ENCODE peak calls at places on chromosome 16, in seven cellular contexts. Y is Peyer's patch, P is kidney, R is GM23338, T is uterus, H is sigmoid colon, O is A549. L is an unnamed sample. For H3K4me1, the result is how much of the 10 kb centered on the place peaks cover.

GRCh38 chr16:82881517-82881916 is 254.7 kb downstream of the CDH13 start:
- DNase-seq in H (no peak), T (no peak), P (no peak), Y (no peak), R (peak), O (no peak), L (no peak)

GRCh38 chr16:51389881-51390280 is 238.8 kb upstream of the SALL1 start:
- DNase-seq in H (no peak), Y (no peak), O (no peak), P (no peak), T (no peak), R (peak), L (no peak)

GRCh38 chr16:7505495-7505894 is 172.8 kb downstream of the RBFOX1 start:
- DNase-seq in O (no peak), R (no peak), P (no peak), H (no peak), T (no peak), Y (no peak), L (no peak)

GRCh38 chr16:23952128-23953041 is 116.6 kb downstream of the PRKCB start:
- DNase-seq in P (no peak), T (no peak), H (no peak), Y (no peak), R (no peak), O (no peak), L (no peak)

GRCh38 chr16:78704421-78704820 is 605.0 kb downstream of the WWOX start:
- DNase-seq in Y (no peak), H (no peak), R (no peak), P (no peak), T (no peak), O (no peak), L (no peak)

GRCh38 chr16:11534262-11534661 is 52.5 kb downstream of the LITAF start:
- DNase-seq in H (no peak), T (no peak), Y (no peak), O (no peak), R (no peak), P (no peak), L (no peak)

GRCh38 chr16:711548-712320 is 3.2 kb upstream of the METRN start:
- DNase-seq in Y (peak), R (peak), O (no peak), P (peak), H (peak), T (peak), L (no peak)

GRCh38 chr16:66509576-66509975 is 40.3 kb downstream of the TK2 start:
- DNase-seq in P (peak), Y (peak), T (no peak), H (peak), O (no peak), R (no peak), L (no peak)

GRCh38 chr16:84911490-84912216 is 91.9 kb downstream of the CRISPLD2 start:
- DNase-seq in O (no peak), H (no peak), Y (no peak), T (no peak), R (no peak), P (no peak), L (no peak)

GRCh38 chr16:24906199-24906808 is 60.5 kb downstream of the SLC5A11 start:
- DNase-seq in P (no peak), T (no peak), Y (no peak), O (no peak), H (no peak), R (peak), L (no peak)

GRCh38 chr16:89200124-89200849 is at the start of gene SLC22A31:
- DNase-seq in P (peak), T (no peak), Y (peak), H (no peak), R (peak), O (no peak), L (no peak)

GRCh38 chr16:11112723-11113348 is 143.2 kb downstream of the SOCS1 start:
- DNase-seq in Y (no peak), O (no peak), P (no peak), R (no peak), H (no peak), T (no peak), L (peak)

GRCh38 chr16:28623172-28623711 is 13.4 kb upstream of the SULT1A1 start:
- DNase-seq in P (peak), O (no peak), H (no peak), Y (peak), T (no peak), R (peak), L (no peak)

DNA sequence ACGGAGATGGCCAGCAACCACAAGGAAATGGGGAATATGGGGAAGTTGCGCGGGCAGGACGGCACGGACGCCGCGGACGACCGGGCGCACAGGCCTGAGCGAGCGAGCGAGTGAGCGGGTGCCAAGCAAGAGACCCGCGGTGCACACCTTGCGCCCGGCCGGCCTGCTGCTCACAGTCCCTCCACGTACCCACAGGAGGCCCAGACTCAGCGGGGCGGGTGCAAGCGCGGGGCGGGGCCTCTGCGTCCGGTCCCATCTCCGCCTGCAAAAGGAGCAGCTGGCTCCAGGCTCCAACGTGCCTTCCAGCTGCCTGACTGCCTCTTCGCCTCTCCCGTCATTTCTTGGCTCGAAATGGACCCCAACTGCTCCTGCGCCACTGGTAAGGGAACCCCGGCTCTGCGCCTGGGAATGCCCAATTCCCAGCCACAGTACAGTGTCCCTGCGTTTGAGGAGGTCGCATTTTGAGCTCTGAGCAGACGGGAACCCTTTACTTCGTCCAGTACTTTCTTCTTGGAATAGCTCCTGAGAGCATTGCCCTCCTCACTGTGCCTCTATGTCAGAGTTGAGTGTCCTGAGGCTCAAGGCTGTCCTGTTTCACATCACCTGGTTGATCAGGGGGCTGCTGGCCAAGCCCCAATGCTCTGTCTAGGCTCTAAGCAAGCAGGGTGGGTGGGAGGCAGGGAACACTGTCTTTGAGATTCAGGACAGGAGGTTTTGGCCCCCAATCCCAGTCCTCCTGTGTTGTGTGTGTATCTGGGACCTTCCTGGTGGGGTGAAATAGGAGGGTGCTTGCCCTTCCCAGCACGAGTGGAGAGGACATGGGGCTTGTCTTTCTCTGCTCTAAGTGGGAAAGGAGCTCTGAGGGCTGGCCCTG is 8.1 kb upstream of the MT1E start:
- DNase-seq in O (no peak), T (peak), P (peak), H (peak), R (peak), Y (peak), L (peak)
- H3K4me1 ChIP-seq in O (under half), T (under half), P (under half), H (under half), R (under half), Y (under half), L (under half)

GRCh38 chr16:19164285-19164684 is 3.8 kb upstream of the SYT17 start:
- DNase-seq in O (no peak), R (no peak), P (no peak), T (no peak), H (no peak), Y (no peak), L (no peak)

GRCh38 chr16:19162085-19162484 is 6.0 kb upstream of the SYT17 start:
- DNase-seq in Y (no peak), O (no peak), H (no peak), P (no peak), R (no peak), T (no peak), L (no peak)

GRCh38 chr16:19166500-19166899 is 1.5 kb upstream of the SYT17 start:
- DNase-seq in T (no peak), Y (no peak), R (no peak), O (no peak), P (no peak), H (no peak), L (no peak)

GRCh38 chr16:19165101-19165500 is 2.9 kb upstream of the SYT17 start:
- DNase-seq in H (no peak), O (no peak), T (no peak), Y (no peak), P (no peak), R (no peak), L (no peak)

GRCh38 chr16:19163215-19163614 is 4.8 kb upstream of the SYT17 start:
- DNase-seq in R (no peak), P (no peak), H (no peak), Y (no peak), T (no peak), O (no peak), L (no peak)
- H3K27ac ChIP-seq in R (no peak), P (no peak), H (no peak), Y (no peak), T (no peak), O (no peak), L (no peak)

DNA sequence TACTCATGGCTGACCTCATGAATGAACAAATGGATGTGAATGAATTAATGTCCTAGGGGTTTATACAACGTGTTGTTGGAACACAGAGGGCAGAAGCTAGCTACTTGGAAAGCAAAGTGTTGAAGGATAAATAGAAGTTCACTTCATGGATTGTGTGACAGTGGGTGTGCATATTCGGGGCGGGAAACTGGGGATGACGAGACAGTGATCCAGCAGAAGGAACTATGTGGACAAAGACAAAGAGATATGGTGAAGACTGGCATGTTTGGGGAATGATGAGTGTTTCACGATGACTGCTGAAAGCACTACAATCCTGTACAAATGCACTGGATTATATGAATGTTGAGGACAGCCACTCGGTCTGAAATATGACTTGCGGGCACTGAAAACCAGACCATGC is 250.5 kb upstream of the C16orf82 start:
- DNase-seq in R (no peak), Y (no peak), P (no peak), T (no peak), H (no peak), O (no peak), L (no peak)
- TF ChIP-seq CTCF in R (no peak), Y (no peak), P (no peak), T (no peak), H (no peak), O (no peak), L (no peak)

DNA sequence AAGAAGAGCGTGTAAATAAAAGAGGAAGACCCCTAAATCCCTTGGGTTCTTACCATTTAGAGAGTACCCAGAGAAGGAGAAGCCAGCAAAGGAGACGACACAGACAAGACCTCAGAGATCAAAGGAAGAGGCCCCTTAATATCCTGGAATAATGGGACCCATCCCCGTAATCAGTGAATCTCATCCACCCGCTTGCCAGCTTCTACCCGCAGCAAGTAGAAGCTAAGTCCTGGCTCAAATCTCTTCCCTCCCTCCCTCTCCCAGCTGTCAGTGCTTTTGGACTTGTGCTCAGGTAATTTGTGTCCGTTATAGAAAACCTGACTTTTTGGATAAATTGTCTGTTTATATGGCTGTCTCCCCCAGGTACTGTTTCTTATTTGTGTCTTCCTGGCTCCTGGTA is 1.9 kb downstream of the LYRM1 start:
- DNase-seq in Y (no peak), R (no peak), P (no peak), O (no peak), T (no peak), H (no peak), L (no peak)
- H3K4me1 ChIP-seq in Y (under half), R (under half), P (under half), O (half or more), T (under half), H (half or more), L (half or more)

DNA sequence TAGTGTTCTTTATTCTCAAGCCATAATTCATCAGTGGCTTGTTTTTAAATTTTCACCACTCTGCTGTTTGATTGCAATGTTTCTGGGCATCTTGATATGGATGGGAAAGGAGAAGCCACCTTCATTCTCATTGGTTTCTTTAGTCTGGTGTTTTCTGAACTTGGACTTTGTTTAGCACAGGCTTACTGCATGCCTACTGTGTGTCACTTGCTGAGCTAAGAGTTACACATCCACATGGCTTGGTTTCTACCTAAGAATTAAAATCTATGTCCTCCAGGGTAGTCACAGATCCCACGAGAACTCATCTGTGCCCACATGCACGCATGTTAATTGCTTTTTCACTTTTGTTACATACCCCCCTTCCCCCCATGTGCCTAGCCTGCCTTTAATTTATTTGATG is 4.6 kb downstream of the CMIP start:
- DNase-seq in H (no peak), T (no peak), P (no peak), R (no peak), Y (no peak), O (no peak), L (no peak)
- H3K27ac ChIP-seq in H (no peak), T (no peak), P (peak), R (no peak), Y (peak), O (peak), L (peak)

L was measured in foreskin keratinocyte.